ENCODE peak calls at places on chromosomes 7 and 10, in six cellular contexts. One of them, this sample, is unnamed. For H3K4me1, the result is how much of the 10 kb centered on the place peaks cover.

GRCh38 chr10:91339729-91340128 is 70.4 kb upstream of the HECTD2 start:
- DNase-seq in right lobe of liver: no peak
- DNase-seq in left ventricle myocardium inferior: no peak
- DNase-seq in cardiac muscle cell: no peak
- DNase-seq in ovary: no peak
- DNase-seq in H1: no peak
- DNase-seq in this sample: no peak

GRCh38 chr10:21100871-21101514 is 203.9 kb upstream of the NEBL start:
- DNase-seq in cardiac muscle cell: no peak
- DNase-seq in ovary: no peak
- DNase-seq in left ventricle myocardium inferior: no peak
- DNase-seq in right lobe of liver: no peak
- DNase-seq in H1: no peak
- DNase-seq in this sample: no peak

GRCh38 chr7:75980865-75981449 is 13.4 kb downstream of the TMEM120A start:
- DNase-seq in left ventricle myocardium inferior: no peak
- DNase-seq in cardiac muscle cell: no peak
- DNase-seq in H1: no peak
- DNase-seq in ovary: no peak
- DNase-seq in right lobe of liver: peak
- DNase-seq in this sample: no peak

GRCh38 chr7:66348959-66349358 is 143.8 kb downstream of the TPST1 start:
- DNase-seq in right lobe of liver: no peak
- DNase-seq in cardiac muscle cell: no peak
- DNase-seq in H1: no peak
- DNase-seq in ovary: no peak
- DNase-seq in left ventricle myocardium inferior: no peak
- DNase-seq in this sample: no peak

GRCh38 chr10:132464256-132465192 is 67.5 kb downstream of the PWWP2B start:
- DNase-seq in right lobe of liver: peak
- DNase-seq in left ventricle myocardium inferior: peak
- DNase-seq in H1: no peak
- DNase-seq in ovary: peak
- DNase-seq in cardiac muscle cell: peak
- DNase-seq in this sample: no peak

GRCh38 chr7:97246317-97246716 is 128.8 kb downstream of the SDHAF3 start:
- DNase-seq in cardiac muscle cell: no peak
- DNase-seq in H1: no peak
- DNase-seq in ovary: no peak
- DNase-seq in right lobe of liver: no peak
- DNase-seq in left ventricle myocardium inferior: no peak
- DNase-seq in this sample: no peak

GRCh38 chr10:43160067-43160918 is 22.0 kb downstream of the CSGALNACT2 start:
- DNase-seq in left ventricle myocardium inferior: no peak
- DNase-seq in right lobe of liver: no peak
- DNase-seq in cardiac muscle cell: no peak
- DNase-seq in ovary: no peak
- DNase-seq in H1: no peak
- DNase-seq in this sample: no peak

GRCh38 chr10:132446661-132447445 is 49.9 kb downstream of the PWWP2B start:
- DNase-seq in H1: no peak
- DNase-seq in right lobe of liver: no peak
- DNase-seq in ovary: no peak
- DNase-seq in left ventricle myocardium inferior: no peak
- DNase-seq in cardiac muscle cell: peak
- DNase-seq in this sample: peak

GRCh38 chr10:82358486-82359097 is 483.6 kb downstream of the NRG3 start:
- DNase-seq in right lobe of liver: no peak
- DNase-seq in cardiac muscle cell: peak
- DNase-seq in ovary: no peak
- DNase-seq in left ventricle myocardium inferior: peak
- DNase-seq in H1: no peak
- DNase-seq in this sample: no peak

GRCh38 chr7:139777304-139777890 is 401 bp downstream of the HIPK2 start:
- DNase-seq in right lobe of liver: peak
- DNase-seq in H1: no peak
- DNase-seq in cardiac muscle cell: peak
- DNase-seq in left ventricle myocardium inferior: peak
- DNase-seq in ovary: peak
- DNase-seq in this sample: peak

GRCh38 chr7:73811760-73812168 is 19.0 kb upstream of the CLDN4 start:
- DNase-seq in ovary: no peak
- DNase-seq in cardiac muscle cell: peak
- DNase-seq in left ventricle myocardium inferior: peak
- DNase-seq in H1: peak
- DNase-seq in right lobe of liver: peak
- DNase-seq in this sample: peak

GRCh38 chr7:21044384-21044783 is 257.7 kb upstream of the SP8 start:
- DNase-seq in cardiac muscle cell: no peak
- DNase-seq in left ventricle myocardium inferior: no peak
- DNase-seq in ovary: no peak
- DNase-seq in H1: no peak
- DNase-seq in right lobe of liver: no peak
- DNase-seq in this sample: no peak

GRCh38 chr10:43760514-43760913 is 111.8 kb upstream of the ZNF32 start:
- DNase-seq in H1: no peak
- DNase-seq in left ventricle myocardium inferior: no peak
- DNase-seq in right lobe of liver: no peak
- DNase-seq in cardiac muscle cell: no peak
- DNase-seq in ovary: no peak
- DNase-seq in this sample: no peak

GRCh38 chr7:27099224-27099838 is 3.2 kb downstream of the HOXA2 start:
- DNase-seq in cardiac muscle cell: no peak
- DNase-seq in right lobe of liver: no peak
- DNase-seq in left ventricle myocardium inferior: no peak
- DNase-seq in H1: no peak
- DNase-seq in ovary: no peak
- DNase-seq in this sample: no peak

GRCh38 chr7:28132959-28133745 is 47.4 kb downstream of the JAZF1 start:
- DNase-seq in cardiac muscle cell: no peak
- DNase-seq in H1: no peak
- DNase-seq in ovary: no peak
- DNase-seq in right lobe of liver: no peak
- DNase-seq in left ventricle myocardium inferior: no peak
- DNase-seq in this sample: no peak

GRCh38 chr10:37390901-37391300 is 265.5 kb downstream of the ANKRD30A start:
- DNase-seq in H1: no peak
- DNase-seq in left ventricle myocardium inferior: no peak
- DNase-seq in ovary: no peak
- DNase-seq in cardiac muscle cell: no peak
- DNase-seq in right lobe of liver: no peak
- DNase-seq in this sample: no peak

GRCh38 chr10:86251426-86251825 is 115.2 kb downstream of the GRID1 start:
- DNase-seq in right lobe of liver: no peak
- DNase-seq in cardiac muscle cell: no peak
- DNase-seq in H1: no peak
- DNase-seq in left ventricle myocardium inferior: no peak
- DNase-seq in ovary: no peak
- DNase-seq in this sample: no peak

GRCh38 chr10:114396455-114396854 is 7.8 kb downstream of the AFAP1L2 start:
- DNase-seq in right lobe of liver: no peak
- DNase-seq in H1: no peak
- DNase-seq in ovary: no peak
- DNase-seq in cardiac muscle cell: no peak
- DNase-seq in left ventricle myocardium inferior: no peak
- DNase-seq in this sample: no peak

GRCh38 chr7:28165971-28166955 is 14.3 kb downstream of the JAZF1 start:
- DNase-seq in H1: no peak
- DNase-seq in right lobe of liver: no peak
- DNase-seq in cardiac muscle cell: no peak
- DNase-seq in ovary: no peak
- DNase-seq in left ventricle myocardium inferior: no peak
- DNase-seq in this sample: no peak

GRCh38 chr7:102413071-102413470 is 16.9 kb downstream of the PRKRIP1 start:
- DNase-seq in left ventricle myocardium inferior: no peak
- DNase-seq in ovary: no peak
- DNase-seq in cardiac muscle cell: no peak
- DNase-seq in H1: no peak
- DNase-seq in right lobe of liver: no peak
- DNase-seq in this sample: no peak

GRCh38 chr10:77392236-77392721 is 245.3 kb downstream of the KCNMA1 start:
- DNase-seq in right lobe of liver: no peak
- DNase-seq in cardiac muscle cell: no peak
- DNase-seq in H1: no peak
- DNase-seq in left ventricle myocardium inferior: no peak
- DNase-seq in ovary: no peak
- DNase-seq in this sample: no peak

GRCh38 chr10:77393411-77393810 is 244.2 kb downstream of the KCNMA1 start:
- DNase-seq in H1: no peak
- DNase-seq in right lobe of liver: no peak
- DNase-seq in left ventricle myocardium inferior: no peak
- DNase-seq in cardiac muscle cell: no peak
- DNase-seq in ovary: no peak
- DNase-seq in this sample: no peak

GRCh38 chr10:77392851-77393250 is 244.8 kb downstream of the KCNMA1 start:
- DNase-seq in right lobe of liver: no peak
- DNase-seq in ovary: no peak
- DNase-seq in cardiac muscle cell: no peak
- DNase-seq in left ventricle myocardium inferior: no peak
- DNase-seq in H1: no peak
- DNase-seq in this sample: no peak

GRCh38 chr10:77391605-77392235 is 245.9 kb downstream of the KCNMA1 start:
- DNase-seq in cardiac muscle cell: peak
- DNase-seq in H1: peak
- DNase-seq in left ventricle myocardium inferior: peak
- DNase-seq in ovary: peak
- DNase-seq in right lobe of liver: no peak
- DNase-seq in this sample: peak

DNA sequence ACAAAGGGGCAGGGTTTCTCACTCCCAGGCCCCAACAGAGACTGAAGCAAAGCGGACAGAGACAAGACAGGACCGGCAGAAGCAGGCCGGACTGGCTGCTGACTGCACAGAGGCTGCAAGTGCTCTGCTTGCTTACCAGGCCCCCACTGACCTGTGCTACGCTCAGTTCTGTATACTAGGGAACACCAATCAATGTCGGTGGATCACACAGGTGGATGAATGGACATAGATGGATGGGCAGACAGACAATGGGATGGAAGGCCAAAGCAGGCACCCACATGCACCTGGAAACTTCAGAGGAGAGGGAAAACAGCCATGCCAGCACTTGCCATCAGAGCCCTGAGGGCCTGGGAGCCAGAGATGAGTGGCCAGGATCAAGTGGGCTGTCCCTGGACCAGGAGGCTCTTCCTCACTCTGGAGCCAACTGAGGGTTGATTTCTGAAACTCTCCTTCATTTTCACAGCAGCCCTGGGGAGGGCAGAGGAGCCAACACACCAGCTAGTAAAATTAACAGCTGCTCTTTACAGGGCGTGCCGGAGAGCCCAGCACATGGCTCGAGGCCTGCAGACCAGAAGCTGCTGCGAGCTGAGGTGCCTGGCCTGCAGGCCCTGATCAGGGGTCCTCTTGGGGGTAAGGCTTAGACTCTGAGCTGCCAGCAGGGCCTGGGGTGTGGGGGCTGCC is 243.6 kb downstream of the KCNMA1 start:
- DNase-seq in left ventricle myocardium inferior: no peak
- DNase-seq in ovary: no peak
- DNase-seq in H1: no peak
- DNase-seq in right lobe of liver: no peak
- DNase-seq in cardiac muscle cell: no peak
- DNase-seq in this sample: no peak
- H3K27ac ChIP-seq in left ventricle myocardium inferior: no peak
- H3K27ac ChIP-seq in ovary: no peak
- H3K27ac ChIP-seq in H1: no peak
- H3K27ac ChIP-seq in right lobe of liver: no peak
- H3K27ac ChIP-seq in cardiac muscle cell: no peak
- H3K27ac ChIP-seq in this sample: no peak

DNA sequence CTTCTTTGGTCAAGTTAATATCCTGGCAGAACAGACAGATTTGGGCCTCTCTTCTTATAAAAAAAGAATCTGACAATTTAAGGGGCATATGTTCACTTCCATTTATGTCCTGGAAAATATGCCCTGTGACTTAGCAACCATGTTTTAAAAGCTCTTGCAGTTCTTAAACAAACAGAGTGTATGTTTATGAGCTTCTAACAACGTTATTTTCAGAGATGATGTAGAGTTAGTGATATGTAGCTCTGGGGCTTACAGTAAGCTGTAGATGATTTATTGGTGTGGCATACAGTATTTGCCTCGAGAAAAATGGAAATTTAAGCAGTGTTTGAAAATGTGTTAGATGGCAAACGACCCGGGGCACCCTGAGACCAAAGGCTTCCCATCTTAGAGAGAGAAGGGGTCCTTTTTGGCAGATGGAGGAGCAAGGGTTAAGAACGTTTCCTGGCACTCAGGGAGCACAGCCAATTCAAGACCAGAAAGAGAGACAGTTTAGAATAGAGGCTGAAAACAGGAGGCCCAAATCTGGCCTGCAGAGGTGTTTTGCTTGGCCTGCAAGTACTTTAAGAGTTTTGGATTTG is 397.5 kb downstream of the KCNMA1 start:
- DNase-seq in left ventricle myocardium inferior: no peak
- DNase-seq in H1: no peak
- DNase-seq in cardiac muscle cell: no peak
- DNase-seq in ovary: no peak
- DNase-seq in right lobe of liver: no peak
- DNase-seq in this sample: no peak
- H3K4me1 ChIP-seq in left ventricle myocardium inferior: under half
- H3K4me1 ChIP-seq in H1: under half
- H3K4me1 ChIP-seq in cardiac muscle cell: under half
- H3K4me1 ChIP-seq in ovary: under half
- H3K4me1 ChIP-seq in right lobe of liver: under half
- H3K4me1 ChIP-seq in this sample: under half

GRCh38 chr10:15149042-15149771 is 19.3 kb downstream of the NMT2 start:
- DNase-seq in left ventricle myocardium inferior: no peak
- DNase-seq in H1: no peak
- DNase-seq in right lobe of liver: no peak
- DNase-seq in ovary: no peak
- DNase-seq in cardiac muscle cell: no peak
- DNase-seq in this sample: no peak
- H3K27ac ChIP-seq in left ventricle myocardium inferior: no peak
- H3K27ac ChIP-seq in H1: no peak
- H3K27ac ChIP-seq in right lobe of liver: no peak
- H3K27ac ChIP-seq in ovary: no peak
- H3K27ac ChIP-seq in cardiac muscle cell: no peak
- H3K27ac ChIP-seq in this sample: no peak

DNA sequence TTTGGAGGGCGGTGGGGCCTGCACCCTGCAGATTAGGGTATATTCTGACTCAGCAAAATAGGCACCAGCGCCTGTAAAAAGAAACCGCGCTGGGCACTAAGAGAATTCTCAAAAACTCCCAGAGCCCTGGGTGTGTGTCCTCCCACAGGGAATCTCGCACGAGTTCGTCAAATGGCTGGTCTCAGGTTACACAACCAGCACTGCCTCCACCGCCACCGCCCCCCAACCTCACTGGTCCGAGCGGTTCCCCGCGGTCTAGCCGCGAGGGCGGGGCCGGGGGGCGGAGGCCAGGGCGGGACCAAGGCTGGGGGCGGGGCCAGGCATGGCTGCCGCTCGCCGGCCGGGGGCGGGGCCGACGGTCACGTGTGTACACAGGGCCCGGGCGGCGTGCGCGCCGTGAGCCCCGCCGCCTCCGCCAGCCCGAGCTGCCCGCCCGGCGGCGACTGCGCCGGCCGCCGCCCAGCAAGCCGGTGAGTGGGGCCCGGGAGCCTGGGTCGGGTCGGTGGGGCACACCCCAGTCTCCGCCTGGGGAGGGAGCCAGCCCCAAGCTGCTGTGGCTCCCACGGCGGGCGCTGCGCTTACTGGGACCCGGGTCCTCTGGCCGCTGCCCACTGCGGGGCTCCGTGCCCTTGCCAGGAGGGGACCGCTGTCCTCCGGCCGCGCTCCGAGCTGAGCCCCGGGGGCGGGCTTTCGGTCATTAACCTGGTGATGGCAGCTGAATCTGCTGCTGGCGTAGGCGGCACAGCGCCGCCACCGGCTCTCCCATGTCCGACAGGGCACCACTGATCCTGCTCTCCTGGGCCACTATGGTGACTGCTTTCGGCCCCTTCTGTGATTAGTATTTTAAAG is at the start of gene GPR146:
- DNase-seq in H1: peak
- DNase-seq in right lobe of liver: peak
- DNase-seq in ovary: peak
- DNase-seq in cardiac muscle cell: peak
- DNase-seq in left ventricle myocardium inferior: peak
- DNase-seq in this sample: peak
- H3K4me1 ChIP-seq in H1: under half
- H3K4me1 ChIP-seq in right lobe of liver: under half
- H3K4me1 ChIP-seq in ovary: under half
- H3K4me1 ChIP-seq in cardiac muscle cell: under half
- H3K4me1 ChIP-seq in left ventricle myocardium inferior: half or more
- H3K4me1 ChIP-seq in this sample: under half

This sample was measured in small intestine.